ENCODE peak calls at places on chromosomes 4 and X, in four cellular contexts. S is aorta, W is lower lobe of right lung, Y is fibroblast of the conjunctiva. T is an unnamed sample.
A peak's percentile ranks its signal among the peaks of the same experiment; 100 is the strongest.

GRCh38 chr4:79225360-79225759 is 100.5 kb downstream of the NAA11 start:
- DNase-seq in S (no peak), W (no peak), Y (no peak), T (no peak)

GRCh38 chr4:157048248-157048647 is 27.7 kb upstream of the GLRB start:
- DNase-seq in S (no peak), W (no peak), Y (peak; percentile 76), T (no peak)

GRCh38 chrX:70172964-70173363 is 4.3 kb upstream of the DGAT2L6 start:
- DNase-seq in S (no peak), W (no peak), Y (no peak), T (no peak)

GRCh38 chrX:56728752-56729151 is 291 bp upstream of the NBDY start:
- DNase-seq in S (no peak), W (no peak), Y (no peak), T (no peak)

GRCh38 chr4:5021546-5021945 is 2.3 kb upstream of the CYTL1 start:
- DNase-seq in S (no peak), W (no peak), Y (no peak), T (no peak)

GRCh38 chr4:152118108-152118507 is 357.3 kb upstream of the GATB start:
- DNase-seq in S (no peak), W (no peak), Y (no peak), T (no peak)

GRCh38 chr4:123974419-123975105 is 578.0 kb downstream of the SPRY1 start:
- DNase-seq in S (no peak), W (no peak), Y (no peak), T (no peak)

GRCh38 chrX:30153881-30154260 is 61.5 kb upstream of the MAGEB2 start:
- DNase-seq in S (no peak), W (no peak), Y (no peak), T (no peak)

GRCh38 chrX:47047989-47048388 is 30.3 kb upstream of the RGN start:
- DNase-seq in S (no peak), W (no peak), Y (no peak), T (no peak)

T was measured in RWPE2.